ENCODE peak calls at places on chromosomes 3 and 15, in seven cellular contexts. G is GM03348; A is kidney; B is activated CD8-positive, alpha-beta memory T cell treated with anti-CD3 and anti-CD28 coated beads for 24 hours; K is upper lobe of right lung; Q is posterior cingulate gyrus; I is ACHN. T is an unnamed sample.

GRCh38 chr3:61637088-61638051 is 76.0 kb downstream of the PTPRG start:
- DNase-seq in K (no peak), A (no peak), Q (no peak), I (peak; percentile 45), B (no peak), G (no peak), T (no peak)

GRCh38 chr15:29618586-29618985 is 203.7 kb downstream of the TJP1 start:
- DNase-seq in Q (no peak), B (no peak), G (no peak), K (no peak), I (no peak), A (no peak), T (no peak)

GRCh38 chr3:42036483-42036823 is 54.7 kb upstream of the TRAK1 start:
- DNase-seq in I (peak; percentile 94), Q (no peak), G (peak; percentile 82), B (no peak), K (no peak), A (no peak), T (no peak)

GRCh38 chr15:58357529-58358476 is 74.0 kb upstream of the LIPC start:
- DNase-seq in B (peak; percentile 67), A (no peak), I (no peak), G (no peak), Q (no peak), K (no peak), T (no peak)

GRCh38 chr3:9715764-9716437 is 12.3 kb downstream of the CPNE9 start:
- DNase-seq in K (peak; percentile 79), B (no peak), I (peak; percentile 91), A (peak; percentile 81), G (peak; percentile 90), Q (peak; percentile 29), T (peak; percentile 74)

GRCh38 chr3:25472153-25472552 is 44.1 kb downstream of the RARB start:
- DNase-seq in Q (no peak), A (no peak), I (no peak), K (no peak), B (no peak), G (no peak), T (no peak)

GRCh38 chr15:69074011-69074842 is 59.7 kb downstream of the NOX5 start:
- DNase-seq in K (peak; percentile 80), A (peak; percentile 84), I (peak; percentile 62), B (no peak), G (peak; percentile 75), Q (peak; percentile 40), T (peak; percentile 74)

GRCh38 chr3:58164199-58164879 is 46.4 kb downstream of the DNASE1L3 start:
- DNase-seq in B (no peak), A (peak; percentile 93), Q (peak; percentile 40), K (peak; percentile 87), G (no peak), I (no peak), T (peak; percentile 82)

GRCh38 chr15:86087808-86088207 is 8.1 kb downstream of the AGBL1 start:
- DNase-seq in B (no peak), I (no peak), G (no peak), K (no peak), A (no peak), Q (no peak), T (no peak)

GRCh38 chr15:33789141-33789540 is 179.2 kb upstream of the CHRM5 start:
- DNase-seq in G (peak; percentile 23), K (no peak), Q (no peak), A (no peak), I (no peak), B (no peak), T (no peak)

GRCh38 chr15:24943361-24943760 is 11.4 kb upstream of the SNRPN start:
- DNase-seq in Q (no peak), I (no peak), B (no peak), G (no peak), A (no peak), K (no peak), T (no peak)

GRCh38 chr15:82832601-82833209 is 23.3 kb downstream of the WHAMM start:
- DNase-seq in A (no peak), K (no peak), Q (no peak), B (no peak), I (peak; percentile 93), G (peak; percentile 86), T (no peak)

GRCh38 chr3:128867200-128868125 is 12.0 kb upstream of the ACAD9 start:
- DNase-seq in B (no peak), Q (no peak), K (no peak), A (no peak), G (no peak), I (no peak), T (no peak)

GRCh38 chr15:45454825-45455224 is 67.7 kb downstream of the SLC30A4 start:
- DNase-seq in Q (peak; percentile 18), A (peak; percentile 78), K (peak; percentile 87), B (peak; percentile 74), I (peak; percentile 92), G (peak; percentile 93), T (peak; percentile 88)

GRCh38 chr3:126147147-126147931 is 33.0 kb downstream of the ALDH1L1 start:
- DNase-seq in K (peak; percentile 37), G (peak; percentile 3), Q (peak; percentile 4), A (peak; percentile 61), I (no peak), B (no peak), T (no peak)

GRCh38 chr3:167066977-167067843 is 312.9 kb downstream of the ZBBX start:
- DNase-seq in B (no peak), K (no peak), Q (no peak), G (no peak), A (no peak), I (peak; percentile 0), T (peak; percentile 44)

GRCh38 chr3:172378439-172378838 is 69.8 kb downstream of the GHSR start:
- DNase-seq in K (no peak), A (no peak), I (no peak), B (no peak), G (no peak), Q (no peak), T (no peak)

GRCh38 chr15:30038667-30039523 is 43.9 kb upstream of the GOLGA8J start:
- DNase-seq in B (no peak), G (no peak), A (no peak), Q (no peak), I (no peak), K (no peak), T (no peak)

GRCh38 chr15:100887211-100887913 is 7.7 kb downstream of the ALDH1A3 start:
- DNase-seq in Q (no peak), B (no peak), I (no peak), A (no peak), K (no peak), G (no peak), T (no peak)

GRCh38 chr15:57376695-57377477 is 581 bp downstream of the CGNL1 start:
- DNase-seq in A (peak; percentile 77), I (peak; percentile 20), G (peak; percentile 63), K (peak; percentile 71), Q (no peak), B (no peak), T (peak; percentile 52)

GRCh38 chr15:94019062-94019461 is 212.3 kb upstream of the MCTP2 start:
- DNase-seq in A (no peak), I (no peak), K (no peak), G (no peak), Q (no peak), B (no peak), T (no peak)

GRCh38 chr15:99863527-99864198 is 130.4 kb upstream of the LYSMD4 start:
- DNase-seq in I (no peak), B (no peak), Q (no peak), G (no peak), K (no peak), A (no peak), T (no peak)

GRCh38 chr3:69252631-69253030 is 130.2 kb upstream of the LMOD3 start:
- DNase-seq in I (no peak), G (no peak), A (no peak), K (no peak), B (no peak), Q (no peak), T (no peak)

GRCh38 chr3:157156844-157157635 is 2.9 kb downstream of the CCNL1 start:
- DNase-seq in I (no peak), Q (no peak), B (no peak), G (no peak), A (no peak), K (no peak), T (no peak)

GRCh38 chr3:140920029-140920428 is 21.6 kb upstream of the SLC25A36 start:
- DNase-seq in B (no peak), A (no peak), I (no peak), G (no peak), Q (no peak), K (no peak), T (no peak)

GRCh38 chr3:38397320-38397719 is 50.7 kb downstream of the XYLB start:
- DNase-seq in G (peak; percentile 50), Q (no peak), B (no peak), K (no peak), I (peak; percentile 33), A (no peak), T (no peak)

GRCh38 chr3:181709537-181710279 is 2.0 kb upstream of the SOX2 start:
- DNase-seq in G (peak; percentile 74), B (peak; percentile 80), K (peak; percentile 83), I (peak; percentile 57), Q (peak; percentile 80), A (peak; percentile 79), T (peak; percentile 80)

GRCh38 chr3:145134738-145135137 is 1026.2 kb downstream of the PLOD2 start:
- DNase-seq in A (no peak), K (no peak), I (no peak), Q (no peak), G (no peak), B (no peak), T (no peak)

GRCh38 chr3:44048196-44048924 is 193.3 kb upstream of the TOPAZ1 start:
- DNase-seq in K (no peak), G (peak; percentile 24), Q (no peak), A (no peak), B (no peak), I (peak; percentile 4), T (no peak)

GRCh38 chr3:71130516-71131384 is 452.8 kb downstream of the FOXP1 start:
- DNase-seq in B (peak; percentile 79), Q (peak; percentile 31), K (peak; percentile 75), I (peak; percentile 66), A (peak; percentile 78), G (peak; percentile 73), T (peak; percentile 77)

GRCh38 chr3:122357828-122358617 is 25.0 kb downstream of the MIX23 start:
- DNase-seq in A (no peak), I (no peak), B (no peak), K (no peak), Q (no peak), G (no peak), T (no peak)

GRCh38 chr15:86522721-86523120 is 443.1 kb downstream of the AGBL1 start:
- DNase-seq in K (no peak), B (no peak), I (no peak), A (no peak), G (no peak), Q (no peak), T (no peak)

GRCh38 chr3:186108106-186108940 is 566 bp downstream of the ETV5 start:
- DNase-seq in K (peak; percentile 78), I (peak; percentile 76), Q (peak; percentile 19), B (peak; percentile 71), G (peak; percentile 79), A (peak; percentile 78), T (peak; percentile 67)

GRCh38 chr3:150495563-150496168 is 50.6 kb downstream of the SERP1 start:
- DNase-seq in I (peak; percentile 54), B (no peak), A (no peak), Q (no peak), K (no peak), G (peak; percentile 63), T (no peak)

GRCh38 chr3:69428657-69429255 is 42.9 kb upstream of the FRMD4B start:
- DNase-seq in B (no peak), G (no peak), A (no peak), Q (no peak), I (no peak), K (no peak), T (no peak)

GRCh38 chr3:171673951-171674350 is 136.3 kb downstream of the PLD1 start:
- DNase-seq in A (no peak), Q (no peak), B (no peak), I (no peak), K (no peak), G (no peak), T (no peak)

GRCh38 chr3:162468791-162469190 is 972.2 kb downstream of the OTOL1 start:
- DNase-seq in Q (no peak), K (no peak), B (no peak), A (no peak), G (no peak), I (no peak), T (no peak)

GRCh38 chr3:196217307-196218154 is 1.2 kb downstream of the SLC51A start:
- DNase-seq in B (no peak), K (no peak), A (no peak), Q (no peak), G (no peak), I (no peak), T (no peak)

T was measured in lower lobe of right lung.